ENCODE peak calls at places on chromosomes 4 and X, in four cellular contexts. One of them, this sample, is unnamed.

GRCh38 chrX:50812995-50813842 is 775 bp downstream of the SHROOM4 start:
- DNase-seq in SK-N-SH: peak
- DNase-seq in mesenchymal stem cell: peak
- DNase-seq in GM23248: peak
- DNase-seq in this sample: no peak

GRCh38 chr4:11739992-11740391 is 311.3 kb upstream of the HS3ST1 start:
- DNase-seq in GM23248: no peak
- DNase-seq in mesenchymal stem cell: peak
- DNase-seq in SK-N-SH: no peak
- DNase-seq in this sample: no peak

GRCh38 chr4:56768772-56769171 is 52.7 kb downstream of the SPINK2 start:
- DNase-seq in mesenchymal stem cell: no peak
- DNase-seq in GM23248: no peak
- DNase-seq in SK-N-SH: no peak
- DNase-seq in this sample: no peak

GRCh38 chr4:15213415-15213814 is 211.1 kb downstream of the CPEB2 start:
- DNase-seq in GM23248: peak
- DNase-seq in mesenchymal stem cell: no peak
- DNase-seq in SK-N-SH: no peak
- DNase-seq in this sample: no peak

GRCh38 chrX:48937065-48937907 is 18.5 kb upstream of the PIM2 start:
- DNase-seq in mesenchymal stem cell: peak
- DNase-seq in GM23248: peak
- DNase-seq in SK-N-SH: no peak
- DNase-seq in this sample: peak

GRCh38 chr4:38865445-38865844 is 2.2 kb upstream of the FAM114A1 start:
- DNase-seq in SK-N-SH: no peak
- DNase-seq in mesenchymal stem cell: no peak
- DNase-seq in GM23248: no peak
- DNase-seq in this sample: no peak

GRCh38 chr4:124183926-124184325 is 528.6 kb downstream of the ANKRD50 start:
- DNase-seq in GM23248: peak
- DNase-seq in mesenchymal stem cell: no peak
- DNase-seq in SK-N-SH: no peak
- DNase-seq in this sample: no peak

GRCh38 chr4:1760521-1761001 is 32.5 kb upstream of the FGFR3 start:
- DNase-seq in SK-N-SH: peak
- DNase-seq in GM23248: no peak
- DNase-seq in mesenchymal stem cell: no peak
- DNase-seq in this sample: no peak

GRCh38 chrX:154761977-154762528 is 611 bp upstream of the DKC1 start:
- DNase-seq in GM23248: peak
- DNase-seq in SK-N-SH: peak
- DNase-seq in mesenchymal stem cell: no peak
- DNase-seq in this sample: no peak

GRCh38 chrX:74420194-74421035 is 878 bp upstream of the SLC16A2 start:
- DNase-seq in mesenchymal stem cell: peak
- DNase-seq in SK-N-SH: peak
- DNase-seq in GM23248: peak
- DNase-seq in this sample: no peak

DNA sequence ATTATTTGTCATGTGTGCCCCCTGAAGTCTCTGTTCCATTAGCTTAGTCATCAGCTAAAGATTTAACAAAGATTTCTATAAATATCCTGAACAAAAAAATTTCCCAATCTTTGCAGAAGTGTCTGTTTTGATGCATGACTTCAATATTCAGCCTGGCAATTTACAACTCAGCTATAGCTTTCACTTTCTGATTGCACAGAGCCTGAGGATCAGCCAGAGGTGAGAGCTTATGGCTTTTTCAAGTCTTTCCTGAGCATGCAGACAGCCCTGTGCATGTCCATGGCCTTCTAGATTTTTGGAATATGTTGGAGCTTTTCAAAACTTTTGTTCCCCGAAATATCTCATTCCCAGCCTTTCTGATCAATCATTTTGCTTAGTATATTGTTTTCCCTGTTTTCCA is 420.1 kb downstream of the ZNF674 start:
- DNase-seq in GM23248: peak
- DNase-seq in SK-N-SH: no peak
- DNase-seq in mesenchymal stem cell: peak
- DNase-seq in this sample: peak
- H2AFZ ChIP-seq in GM23248: peak
- H2AFZ ChIP-seq in SK-N-SH: peak
- H2AFZ ChIP-seq in mesenchymal stem cell: no peak
- H2AFZ ChIP-seq in this sample: no peak

GRCh38 chr4:7807351-7807921 is 132.2 kb downstream of the AFAP1 start:
- DNase-seq in SK-N-SH: no peak
- DNase-seq in mesenchymal stem cell: peak
- DNase-seq in GM23248: no peak
- DNase-seq in this sample: no peak
- H3K9ac ChIP-seq in SK-N-SH: no peak
- H3K9ac ChIP-seq in mesenchymal stem cell: no peak
- H3K9ac ChIP-seq in GM23248: no peak
- H3K9ac ChIP-seq in this sample: no peak

DNA sequence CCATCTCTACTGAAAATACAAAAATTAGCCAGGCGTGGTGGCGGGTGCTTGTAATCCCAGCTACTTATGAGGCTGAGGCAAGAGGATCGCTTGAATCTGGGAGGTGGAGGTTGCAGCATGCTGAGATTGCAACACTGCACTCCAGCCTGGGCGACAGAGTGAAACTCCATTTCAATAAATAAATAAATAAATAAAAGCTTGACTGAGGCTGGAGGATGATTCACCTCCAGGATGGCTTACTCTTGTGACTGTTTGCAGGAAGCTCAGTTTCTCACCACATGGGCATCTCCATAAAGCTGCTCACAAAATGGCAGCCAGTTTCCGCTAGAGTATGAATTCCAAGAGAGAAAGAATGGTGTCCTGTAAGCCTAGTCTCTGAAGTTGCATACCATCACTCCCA is 191.7 kb upstream of the EDNRA start:
- DNase-seq in mesenchymal stem cell: peak
- DNase-seq in SK-N-SH: no peak
- DNase-seq in GM23248: no peak
- DNase-seq in this sample: no peak
- H2AFZ ChIP-seq in mesenchymal stem cell: no peak
- H2AFZ ChIP-seq in SK-N-SH: no peak
- H2AFZ ChIP-seq in GM23248: no peak
- H2AFZ ChIP-seq in this sample: no peak

DNA sequence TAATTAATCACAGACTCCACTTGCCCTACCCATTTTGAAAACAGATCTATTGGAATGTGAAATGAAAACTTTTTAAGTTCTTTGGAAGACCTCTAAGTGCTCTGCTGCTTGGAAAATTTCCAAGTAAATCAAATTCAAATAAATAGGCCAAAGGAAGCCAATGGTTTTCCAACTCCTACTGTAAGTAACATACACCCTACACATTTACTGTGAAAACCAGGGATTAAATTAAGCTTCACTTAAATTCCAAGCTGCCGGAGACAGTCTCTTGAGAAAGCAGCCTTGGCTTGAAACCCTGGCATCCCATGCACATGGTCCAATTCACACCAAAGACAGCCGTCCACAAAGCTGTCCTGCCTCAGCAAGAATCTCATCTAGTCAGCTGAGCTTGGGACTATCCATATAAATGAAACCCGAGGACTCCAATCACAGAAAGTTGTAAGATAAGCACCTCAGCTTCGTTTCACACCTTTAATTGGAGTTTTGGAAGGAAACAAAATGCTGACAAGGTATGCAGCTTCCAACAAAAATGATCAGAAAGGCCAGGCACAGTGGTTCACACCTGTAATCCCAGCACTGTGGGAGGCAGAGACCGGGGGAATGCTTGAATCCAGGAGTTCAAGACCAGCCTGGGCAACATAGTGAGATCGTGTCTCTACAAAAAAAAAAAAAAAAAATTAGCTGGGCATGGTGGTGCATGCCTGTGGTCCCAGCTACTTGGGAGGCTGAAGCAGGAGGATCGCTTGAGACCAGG is 88.6 kb downstream of the APBB2 start:
- DNase-seq in SK-N-SH: no peak
- DNase-seq in mesenchymal stem cell: no peak
- DNase-seq in GM23248: no peak
- DNase-seq in this sample: no peak
- H3K9ac ChIP-seq in SK-N-SH: no peak
- H3K9ac ChIP-seq in mesenchymal stem cell: no peak
- H3K9ac ChIP-seq in GM23248: no peak
- H3K9ac ChIP-seq in this sample: no peak

GRCh38 chr4:25805255-25805860 is 57.4 kb downstream of the SEL1L3 start:
- DNase-seq in GM23248: no peak
- DNase-seq in SK-N-SH: no peak
- DNase-seq in mesenchymal stem cell: no peak
- DNase-seq in this sample: no peak

GRCh38 chr4:25801594-25801993 is 61.2 kb downstream of the SEL1L3 start:
- DNase-seq in mesenchymal stem cell: no peak
- DNase-seq in SK-N-SH: no peak
- DNase-seq in GM23248: no peak
- DNase-seq in this sample: no peak

GRCh38 chr4:25810016-25810415 is 52.8 kb downstream of the SEL1L3 start:
- DNase-seq in GM23248: no peak
- DNase-seq in SK-N-SH: no peak
- DNase-seq in mesenchymal stem cell: no peak
- DNase-seq in this sample: no peak

GRCh38 chr4:25810815-25811690 is 51.7 kb downstream of the SEL1L3 start:
- DNase-seq in GM23248: peak
- DNase-seq in SK-N-SH: no peak
- DNase-seq in mesenchymal stem cell: no peak
- DNase-seq in this sample: no peak

DNA sequence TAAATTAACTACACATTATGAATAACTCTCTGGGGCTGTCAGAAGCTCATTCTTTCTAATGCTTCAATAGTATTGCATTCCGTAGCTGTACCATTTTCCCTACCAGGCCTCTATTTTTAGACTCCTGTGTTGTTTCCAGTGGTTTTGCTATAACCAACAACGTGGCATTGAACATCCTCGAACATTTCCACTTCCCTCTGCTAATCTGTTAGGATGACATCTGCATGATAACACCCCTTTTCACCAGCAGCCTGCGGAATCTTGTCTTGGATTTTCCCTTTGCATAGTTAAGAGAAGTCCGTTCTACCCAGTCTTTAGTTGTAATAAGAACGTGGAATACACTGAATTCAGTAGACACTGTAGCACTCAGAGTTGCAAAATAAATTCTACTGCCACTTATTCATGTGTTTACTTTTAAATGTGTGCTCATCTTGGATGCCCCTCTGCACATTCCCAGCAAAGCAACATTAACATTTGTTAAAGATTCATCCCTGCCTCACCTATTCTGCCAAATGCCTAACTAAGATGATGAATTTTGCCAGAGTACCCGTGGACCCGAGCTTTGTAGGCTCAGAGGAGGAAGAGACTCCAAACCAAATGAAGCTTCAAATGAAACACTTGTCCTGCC is 55.6 kb downstream of the SEL1L3 start:
- DNase-seq in SK-N-SH: no peak
- DNase-seq in mesenchymal stem cell: peak
- DNase-seq in GM23248: no peak
- DNase-seq in this sample: no peak
- H2AFZ ChIP-seq in SK-N-SH: no peak
- H2AFZ ChIP-seq in mesenchymal stem cell: no peak
- H2AFZ ChIP-seq in GM23248: no peak
- H2AFZ ChIP-seq in this sample: no peak

GRCh38 chr4:188930822-188931221 is 791.6 kb downstream of the TRIML1 start:
- DNase-seq in mesenchymal stem cell: peak
- DNase-seq in GM23248: no peak
- DNase-seq in SK-N-SH: no peak
- DNase-seq in this sample: no peak

DNA sequence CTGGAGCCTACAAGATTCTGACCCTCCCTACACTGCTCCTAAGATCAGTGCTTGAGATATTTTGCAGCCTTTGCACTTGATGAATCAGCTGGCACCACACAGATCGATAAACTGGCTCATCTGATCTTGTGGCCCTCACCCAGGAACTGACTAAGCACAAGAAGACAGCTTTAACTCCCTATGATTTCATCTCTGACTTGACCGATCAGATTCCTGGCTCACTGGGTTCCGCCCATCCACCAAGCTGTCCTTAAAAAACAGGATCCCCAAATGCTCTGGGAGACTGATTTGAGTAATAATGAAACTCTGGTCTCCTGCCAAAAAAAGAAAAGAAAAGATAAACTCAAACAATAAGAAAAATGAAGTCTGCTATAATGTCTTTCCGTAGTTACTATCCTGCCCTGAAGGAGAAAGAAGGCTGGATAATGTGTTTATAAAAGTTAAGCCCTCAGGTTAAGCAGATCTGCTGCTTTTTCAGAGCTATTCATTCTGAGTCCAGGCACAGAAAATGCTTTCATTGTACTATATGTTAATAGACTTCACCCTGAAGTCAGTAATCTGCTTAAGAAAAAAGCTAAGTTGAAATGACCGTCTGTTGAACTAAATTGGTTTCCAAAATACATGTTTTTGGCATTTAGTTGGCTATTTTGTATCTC is 795.2 kb downstream of the TRIML1 start:
- DNase-seq in mesenchymal stem cell: peak
- DNase-seq in GM23248: peak
- DNase-seq in SK-N-SH: no peak
- DNase-seq in this sample: no peak
- H3K9ac ChIP-seq in mesenchymal stem cell: peak
- H3K9ac ChIP-seq in GM23248: no peak
- H3K9ac ChIP-seq in SK-N-SH: no peak
- H3K9ac ChIP-seq in this sample: no peak

This sample was measured in MM.1S.